ENCODE peak calls at places on chromosomes 4 and X, in six cellular contexts. G is lower leg skin, Y is uterus, N is coronary artery, I is mesenchymal stem cell, Z is tibial artery. B is an unnamed sample.

GRCh38 chr4:139015948-139016451 is 419 bp downstream of the NOCT start:
- DNase-seq in I (peak), Z (peak), N (peak), G (no peak), Y (no peak), B (peak)

GRCh38 chr4:164383187-164384181 is 370.4 kb upstream of the SMIM31 start:
- DNase-seq in G (no peak), Z (peak), N (peak), I (peak), Y (peak), B (peak)

GRCh38 chr4:94455081-94455480 is 3.3 kb downstream of the PDLIM5 start:
- DNase-seq in G (peak), N (peak), I (peak), Z (peak), Y (peak), B (no peak)

GRCh38 chrX:120457766-120458180 is 11.3 kb downstream of the LAMP2 start:
- DNase-seq in N (no peak), Y (no peak), Z (no peak), I (peak), G (no peak), B (no peak)

GRCh38 chrX:17738002-17738713 is 865 bp downstream of the SCML1 start:
- DNase-seq in Z (peak), Y (peak), N (no peak), I (peak), G (peak), B (peak)

GRCh38 chr4:85548116-85548515 is 73.2 kb downstream of the ARHGAP24 start:
- DNase-seq in I (peak), Y (no peak), Z (no peak), G (no peak), N (no peak), B (no peak)

GRCh38 chrX:153190384-153190783 is 11.3 kb downstream of the MAGEA1 start:
- DNase-seq in Y (no peak), Z (no peak), N (no peak), I (peak), G (no peak), B (no peak)

GRCh38 chr4:13701937-13702446 is 74.5 kb upstream of the BOD1L1 start:
- DNase-seq in I (no peak), N (no peak), Z (no peak), G (no peak), Y (no peak), B (no peak)

GRCh38 chr4:21765810-21766407 is 182.7 kb downstream of the KCNIP4 start:
- DNase-seq in Y (peak), Z (no peak), N (no peak), I (peak), G (no peak), B (peak)

GRCh38 chr4:37981844-37982720 is 21.9 kb downstream of the PTTG2 start:
- DNase-seq in N (no peak), Z (no peak), I (no peak), Y (no peak), G (no peak), B (no peak)

GRCh38 chrX:137166591-137166990 is 132.8 kb upstream of the GPR101 start:
- DNase-seq in Y (no peak), Z (no peak), I (no peak), G (no peak), N (no peak), B (peak)

GRCh38 chr4:106238819-106239420 is 77.1 kb downstream of the TBCK start:
- DNase-seq in G (no peak), N (no peak), Y (no peak), I (peak), Z (no peak), B (peak)

GRCh38 chr4:78298618-78299017 is 241.5 kb downstream of the FRAS1 start:
- DNase-seq in Z (no peak), I (no peak), N (no peak), Y (no peak), G (no peak), B (peak)

GRCh38 chr4:73222466-73223257 is 35.9 kb downstream of the ANKRD17 start:
- DNase-seq in N (no peak), Y (peak), G (no peak), I (peak), Z (peak), B (peak)

GRCh38 chr4:7328913-7329638 is 105.7 kb downstream of the PSAPL1 start:
- DNase-seq in Y (no peak), I (peak), N (no peak), Z (peak), G (no peak), B (peak)

GRCh38 chr4:146368209-146368608 is 153.5 kb downstream of the SLC10A7 start:
- DNase-seq in Z (no peak), G (no peak), N (no peak), Y (no peak), I (no peak), B (peak)

GRCh38 chr4:125784741-125785140 is 470.0 kb downstream of the FAT4 start:
- DNase-seq in G (no peak), I (no peak), Y (no peak), N (no peak), Z (no peak), B (no peak)

GRCh38 chr4:38015886-38016515 is 55.8 kb downstream of the PTTG2 start:
- DNase-seq in Z (no peak), G (no peak), I (no peak), Y (no peak), N (no peak), B (no peak)

GRCh38 chr4:78325244-78326187 is 226.1 kb upstream of the ANXA3 start:
- DNase-seq in Y (no peak), G (no peak), I (no peak), Z (no peak), N (no peak), B (no peak)

GRCh38 chr4:52376107-52376704 is 282.9 kb downstream of the USP46 start:
- DNase-seq in Z (no peak), Y (peak), N (no peak), I (peak), G (no peak), B (peak)

GRCh38 chr4:93313207-93313606 is 515.3 kb upstream of the ATOH1 start:
- DNase-seq in Y (no peak), I (peak), N (no peak), Z (no peak), G (no peak), B (peak)

GRCh38 chr4:142549248-142549647 is 296.9 kb downstream of the INPP4B start:
- DNase-seq in Z (no peak), I (no peak), G (no peak), Y (no peak), N (no peak), B (no peak)

GRCh38 chr4:39976141-39976944 is 1.4 kb downstream of the PDS5A start:
- DNase-seq in N (peak), Z (peak), Y (peak), G (peak), I (peak), B (peak)

DNA sequence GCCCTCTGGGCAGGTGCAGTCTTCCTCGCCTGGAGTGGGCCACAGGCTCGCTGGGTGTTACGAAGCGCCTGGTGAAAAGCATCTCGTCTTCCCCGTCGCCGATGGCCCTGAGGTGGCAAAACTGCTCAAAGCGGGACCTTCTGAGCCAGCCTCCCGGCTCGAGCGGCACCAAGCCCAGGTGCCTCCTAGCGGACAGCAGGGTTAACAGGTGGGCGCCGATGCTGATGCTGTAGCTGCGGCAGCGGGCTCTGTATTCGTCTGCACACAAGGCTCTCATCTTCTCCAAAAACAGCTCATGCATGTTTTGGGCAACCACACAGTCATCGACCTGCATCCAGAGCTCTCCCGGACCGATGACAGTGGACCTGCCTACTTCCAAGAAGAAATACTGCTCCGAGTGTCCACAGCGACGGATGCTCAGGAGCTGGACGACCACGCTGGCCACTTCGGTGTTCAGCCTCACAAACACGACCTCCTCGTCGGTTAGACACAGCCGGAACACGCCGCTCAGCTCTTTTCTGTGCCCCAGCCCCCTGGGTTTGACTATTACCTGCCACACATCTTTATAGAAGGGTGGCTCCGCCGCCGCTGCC is 1.2 kb downstream of the IRS4 start:
- DNase-seq in N (no peak), I (no peak), Z (no peak), Y (no peak), G (no peak), B (no peak)
- H3K4me3 ChIP-seq in N (peak), I (no peak), Z (peak), Y (peak), G (no peak), B (no peak)

DNA sequence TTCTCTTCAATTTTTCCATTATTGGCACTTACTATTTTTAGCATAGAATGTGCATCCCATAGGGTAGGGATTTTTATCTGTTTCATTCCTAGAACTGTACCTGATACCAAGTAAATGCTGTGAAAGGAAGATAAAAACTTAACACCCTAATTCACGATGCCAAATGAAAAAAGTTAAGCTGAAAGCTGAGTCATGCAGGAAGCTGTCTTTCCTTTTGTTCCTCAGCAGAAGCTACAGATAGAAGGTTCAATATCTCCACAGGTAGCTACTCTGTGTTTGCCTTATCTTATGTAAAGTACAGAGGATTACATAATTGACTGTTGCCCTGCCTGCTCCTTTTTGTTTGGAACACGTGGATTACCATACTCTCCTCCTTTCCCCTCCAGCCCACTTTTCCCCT is 77.0 kb downstream of the LRP2BP start:
- DNase-seq in Y (no peak), N (no peak), Z (no peak), I (peak), G (no peak), B (no peak)
- H3K4me3 ChIP-seq in Y (no peak), N (no peak), Z (no peak), I (no peak), G (no peak), B (no peak)

GRCh38 chrX:150692296-150692695 is 900 bp upstream of the MTMR1 start:
- DNase-seq in Z (no peak), Y (no peak), N (no peak), G (no peak), I (no peak), B (peak)

GRCh38 chrX:150692837-150693781 is at the start of gene MTMR1:
- DNase-seq in Z (peak), N (no peak), Y (no peak), G (no peak), I (no peak), B (peak)

GRCh38 chrX:150696264-150696789 is 3.1 kb downstream of the MTMR1 start:
- DNase-seq in Z (no peak), I (no peak), G (no peak), Y (no peak), N (no peak), B (no peak)

GRCh38 chrX:150694738-150695410 is 1.7 kb downstream of the MTMR1 start:
- DNase-seq in Z (no peak), Y (no peak), N (no peak), I (no peak), G (no peak), B (no peak)

GRCh38 chrX:150693782-150694574 is 782 bp downstream of the MTMR1 start:
- DNase-seq in Z (peak), G (peak), I (peak), N (no peak), Y (no peak), B (peak)
- H3K4me3 ChIP-seq in Z (peak), G (peak), I (peak), N (peak), Y (peak), B (peak)

GRCh38 chr4:17578482-17578891 is 1.5 kb downstream of the LAP3 start:
- DNase-seq in I (peak), Y (no peak), N (no peak), G (no peak), Z (no peak), B (no peak)
- H3K4me3 ChIP-seq in I (peak), Y (peak), N (peak), G (peak), Z (peak), B (peak)

GRCh38 chr4:102761478-102761790 is 666 bp upstream of the MANBA start:
- DNase-seq in N (no peak), Z (no peak), I (no peak), Y (no peak), G (no peak), B (peak)

GRCh38 chr4:102760645-102761477 is at the start of gene MANBA:
- DNase-seq in G (peak), N (peak), Z (peak), Y (peak), I (peak), B (peak)

GRCh38 chr4:102758241-102758871 is 2.4 kb downstream of the MANBA start:
- DNase-seq in I (no peak), Y (no peak), Z (no peak), N (no peak), G (no peak), B (no peak)

GRCh38 chr4:102759835-102760644 is 728 bp downstream of the MANBA start:
- DNase-seq in Z (peak), N (no peak), I (peak), G (no peak), Y (peak), B (peak)

DNA sequence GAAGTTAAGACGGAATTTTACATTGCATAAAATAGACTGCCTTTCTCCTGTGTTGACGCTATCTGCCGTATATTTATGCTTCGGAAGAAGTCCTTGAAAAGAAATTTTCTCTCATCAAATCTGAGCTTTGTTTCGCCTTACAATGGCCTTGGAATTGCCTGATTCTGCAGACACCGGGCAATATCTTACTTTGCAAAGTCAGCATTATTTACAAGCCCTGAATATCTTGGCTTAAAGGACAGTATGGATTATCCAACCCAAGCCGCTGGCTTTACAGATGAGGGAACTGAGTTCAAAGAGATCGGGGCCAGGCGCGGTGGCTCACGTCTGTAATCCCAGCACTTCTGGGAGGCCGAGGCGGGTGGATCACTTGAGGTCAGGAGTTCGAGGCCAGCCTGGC is 1.1 kb upstream of the MANBA start:
- DNase-seq in Y (no peak), N (no peak), G (no peak), I (no peak), Z (no peak), B (no peak)
- H3K4me3 ChIP-seq in Y (peak), N (peak), G (no peak), I (peak), Z (peak), B (peak)

GRCh38 chr4:74331252-74331651 is 23.0 kb downstream of the EPGN start:
- DNase-seq in Z (no peak), N (no peak), G (no peak), Y (no peak), I (no peak), B (no peak)

GRCh38 chr4:74327751-74328150 is 19.5 kb downstream of the EPGN start:
- DNase-seq in N (no peak), Z (no peak), I (no peak), G (no peak), Y (no peak), B (no peak)

GRCh38 chr4:74330295-74330750 is 22.1 kb downstream of the EPGN start:
- DNase-seq in G (no peak), I (no peak), N (no peak), Y (no peak), Z (no peak), B (no peak)

GRCh38 chr4:74325886-74326285 is 17.6 kb downstream of the EPGN start:
- DNase-seq in N (no peak), G (no peak), Z (no peak), I (no peak), Y (no peak), B (no peak)

DNA sequence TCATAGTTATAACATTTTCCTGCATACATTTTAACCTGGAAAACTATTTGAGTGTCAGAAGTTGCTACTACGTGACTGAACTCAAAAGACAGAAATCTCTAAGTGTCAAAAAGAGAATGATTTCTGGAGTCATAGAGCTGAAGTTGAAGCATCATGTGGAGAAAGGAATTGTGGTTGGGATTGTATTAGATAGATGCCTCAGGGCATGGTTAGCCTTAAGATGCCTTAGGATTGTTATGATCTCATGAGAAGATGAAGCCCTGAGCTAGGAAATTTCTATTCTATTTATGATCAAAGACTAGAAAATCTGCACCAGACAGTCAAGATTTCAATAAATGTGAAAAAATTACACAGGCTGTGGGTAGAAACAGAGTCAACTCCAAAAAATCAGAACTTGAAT is 20.2 kb downstream of the EPGN start:
- DNase-seq in N (no peak), Z (no peak), G (no peak), I (no peak), Y (no peak), B (no peak)
- H3K4me3 ChIP-seq in N (no peak), Z (no peak), G (no peak), I (no peak), Y (no peak), B (no peak)

DNA sequence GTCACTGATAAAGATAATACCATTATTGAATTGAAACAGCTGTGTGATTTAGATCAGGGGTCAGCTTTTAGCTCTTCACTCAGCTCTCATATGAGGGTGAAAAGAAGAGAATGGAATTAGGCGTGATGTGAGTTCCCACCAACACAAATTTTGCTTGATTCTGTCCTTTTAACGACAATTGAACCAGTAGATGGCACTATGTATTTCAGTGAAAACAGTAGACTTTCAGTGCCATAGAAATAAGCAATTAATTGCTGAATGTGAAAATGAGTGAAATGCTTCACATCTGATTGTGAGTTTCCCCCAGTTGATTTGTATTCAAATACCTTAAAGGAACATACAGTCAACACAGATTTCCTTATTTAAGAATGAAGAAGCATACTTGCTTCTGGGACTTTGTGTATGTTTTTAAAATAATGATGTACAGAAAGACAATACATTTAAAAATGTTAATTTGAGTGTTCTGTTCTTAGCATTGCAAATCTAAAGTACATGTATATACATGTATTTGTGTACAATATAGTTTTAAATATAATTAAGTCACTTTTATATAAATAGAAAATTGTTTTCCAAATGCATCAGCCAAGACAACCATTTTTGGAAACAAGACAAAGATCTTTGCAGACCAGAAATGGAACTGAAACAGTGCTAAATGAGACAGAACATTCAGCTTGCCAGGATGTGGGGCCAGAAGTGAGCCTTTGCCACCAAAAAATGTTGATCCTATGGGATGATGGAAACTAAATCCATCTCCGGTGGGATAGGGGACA is 178.8 kb downstream of the SNCA start:
- DNase-seq in Z (no peak), I (peak), Y (no peak), N (no peak), G (no peak), B (no peak)
- H3K4me3 ChIP-seq in Z (no peak), I (no peak), Y (no peak), N (no peak), G (no peak), B (no peak)